ENCODE peak calls at places on chromosome 12, in five cellular contexts. N is H1, H is neuronal stem cell, B is IMR-90, G is mesendoderm. Q is an unnamed sample.

GRCh38 chr12:118520954-118521353 is 144.6 kb downstream of the SUDS3 start:
- DNase-seq in N (no peak), H (no peak), B (no peak), G (peak; percentile 63), Q (no peak)

GRCh38 chr12:76018672-76019071 is 12.9 kb downstream of the PHLDA1 start:
- DNase-seq in N (no peak), H (no peak), B (no peak), G (peak; percentile 59), Q (no peak)

GRCh38 chr12:124013073-124013472 is 40.1 kb downstream of the ZNF664 start:
- DNase-seq in N (no peak), H (no peak), B (no peak), G (no peak), Q (no peak)

GRCh38 chr12:113058553-113058952 is 2.0 kb downstream of the DTX1 start:
- DNase-seq in N (no peak), H (no peak), B (no peak), G (no peak), Q (no peak)

GRCh38 chr12:58148405-58148804 is 207.0 kb downstream of the ATP23 start:
- DNase-seq in N (no peak), H (no peak), B (peak; percentile 49), G (peak; percentile 85), Q (peak; percentile 86)

GRCh38 chr12:69388371-69388770 is 28.8 kb downstream of the YEATS4 start:
- DNase-seq in N (no peak), H (no peak), B (peak; percentile 81), G (no peak), Q (peak; percentile 80)

GRCh38 chr12:24226745-24227350 is 277.4 kb upstream of the SOX5 start:
- DNase-seq in N (no peak), H (no peak), B (peak; percentile 91), G (peak; percentile 63), Q (peak; percentile 45)

GRCh38 chr12:1662761-1663439 is 28.0 kb upstream of the ADIPOR2 start:
- DNase-seq in N (peak; percentile 86), H (peak; percentile 67), B (no peak), G (peak; percentile 98), Q (peak; percentile 84)

GRCh38 chr12:112524269-112524668 is 105.5 kb downstream of the PTPN11 start:
- DNase-seq in N (no peak), H (no peak), B (no peak), G (no peak), Q (no peak)

GRCh38 chr12:52149182-52149641 is 42.6 kb downstream of the KRT80 start:
- DNase-seq in N (no peak), H (no peak), B (no peak), G (peak; percentile 52), Q (peak; percentile 80)

GRCh38 chr12:116263844-116264243 is 13.6 kb downstream of the MED13L start:
- DNase-seq in N (no peak), H (no peak), B (no peak), G (peak; percentile 53), Q (peak; percentile 49)

GRCh38 chr12:20142956-20143355 is 225.4 kb upstream of the PDE3A start:
- DNase-seq in N (no peak), H (no peak), B (no peak), G (peak; percentile 43), Q (no peak)

GRCh38 chr12:120286768-120287490 is 4.8 kb downstream of the RNU4-2 start:
- DNase-seq in N (no peak), H (no peak), B (no peak), G (peak; percentile 74), Q (peak; percentile 87)

GRCh38 chr12:106954462-106955376 is 988 bp upstream of the TMEM263 start:
- DNase-seq in N (no peak), H (no peak), B (peak; percentile 29), G (no peak), Q (no peak)

GRCh38 chr12:107441906-107442305 is 243.7 kb upstream of the PWP1 start:
- DNase-seq in N (no peak), H (no peak), B (peak; percentile 46), G (no peak), Q (no peak)

GRCh38 chr12:76664731-76665130 is 99.2 kb upstream of the ZDHHC17 start:
- DNase-seq in N (no peak), H (no peak), B (no peak), G (no peak), Q (no peak)

GRCh38 chr12:19181666-19182426 is 52.3 kb downstream of the PLEKHA5 start:
- DNase-seq in N (no peak), H (no peak), B (no peak), G (no peak), Q (peak; percentile 20)

GRCh38 chr12:20601668-20602280 is 93.4 kb upstream of the SLCO1C1 start:
- DNase-seq in N (no peak), H (no peak), B (peak; percentile 73), G (peak; percentile 47), Q (peak; percentile 44)

GRCh38 chr12:105067511-105068031 is 16.7 kb downstream of the ALDH1L2 start:
- DNase-seq in N (no peak), H (no peak), B (peak; percentile 85), G (no peak), Q (no peak)

GRCh38 chr12:3336606-3337311 is 154.2 kb upstream of the PRMT8 start:
- DNase-seq in N (no peak), H (peak; percentile 50), B (no peak), G (no peak), Q (no peak)

GRCh38 chr12:57640156-57641042 is 7.4 kb upstream of the B4GALNT1 start:
- DNase-seq in N (no peak), H (no peak), B (no peak), G (no peak), Q (no peak)

DNA sequence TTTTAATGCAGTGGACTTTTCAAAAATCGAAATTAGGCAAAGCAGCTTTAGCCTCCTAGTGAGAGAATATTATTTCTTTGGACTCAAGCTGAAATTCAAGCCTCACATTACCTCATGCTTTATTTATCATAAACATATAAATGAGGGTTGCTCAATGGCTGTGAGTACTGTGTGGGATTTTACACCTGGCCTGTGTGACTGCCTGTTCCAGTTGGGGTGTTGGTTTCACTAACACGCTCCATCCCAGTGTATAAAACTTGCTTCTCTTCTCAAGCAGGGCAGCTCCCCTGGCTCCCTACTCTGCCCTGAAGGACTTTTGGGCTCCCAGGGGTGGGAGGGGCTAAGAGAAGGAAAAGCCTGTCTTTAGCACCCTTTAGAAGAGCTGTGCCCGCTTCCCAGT is 15.0 kb downstream of the ANKLE2 start:
- DNase-seq in N (no peak), H (no peak), B (peak; percentile 35), G (no peak), Q (no peak)
- H3K36me3 ChIP-seq in N (peaks cover 82% of the 10 kb centered on the region), H (peaks cover 64% of the 10 kb centered on the region), B (peaks cover 72% of the 10 kb centered on the region), G (peaks cover 42% of the 10 kb centered on the region), Q (peaks cover 70% of the 10 kb centered on the region)

GRCh38 chr12:122031342-122032216 is 9.9 kb downstream of the BCL7A start:
- DNase-seq in N (peak; percentile 36), H (no peak), B (no peak), G (peak; percentile 59), Q (no peak)
- H2AK5ac ChIP-seq in N (no peak overlapping the region), H (peak overlapping the region; percentile 13), B (no peak overlapping the region), G (no peak overlapping the region), Q (no peak overlapping the region)

GRCh38 chr12:41333988-41334387 is 145.9 kb downstream of the PDZRN4 start:
- DNase-seq in N (no peak), H (no peak), B (no peak), G (peak; percentile 51), Q (no peak)
- H3K4me2 ChIP-seq in N (peak overlapping the region; percentile 48), H (no peak overlapping the region), B (no peak overlapping the region), G (no peak overlapping the region), Q (no peak overlapping the region)

GRCh38 chr12:102740157-102741032 is 176.6 kb downstream of the PAH start:
- DNase-seq in N (no peak), H (no peak), B (peak; percentile 36), G (peak; percentile 17), Q (no peak)
- H3K36me3 ChIP-seq in N (no peaks in the 10 kb centered on the region), H (no peaks in the 10 kb centered on the region), B (no peaks in the 10 kb centered on the region), G (no peaks in the 10 kb centered on the region), Q (no peaks in the 10 kb centered on the region)

GRCh38 chr12:110577717-110578521 is 5.2 kb downstream of the PPTC7 start:
- DNase-seq in N (no peak), H (no peak), B (peak; percentile 88), G (no peak), Q (peak; percentile 37)
- H2AK5ac ChIP-seq in N (no peak overlapping the region), H (no peak overlapping the region), B (peak overlapping the region; percentile 84), G (no peak overlapping the region), Q (no peak overlapping the region)

DNA sequence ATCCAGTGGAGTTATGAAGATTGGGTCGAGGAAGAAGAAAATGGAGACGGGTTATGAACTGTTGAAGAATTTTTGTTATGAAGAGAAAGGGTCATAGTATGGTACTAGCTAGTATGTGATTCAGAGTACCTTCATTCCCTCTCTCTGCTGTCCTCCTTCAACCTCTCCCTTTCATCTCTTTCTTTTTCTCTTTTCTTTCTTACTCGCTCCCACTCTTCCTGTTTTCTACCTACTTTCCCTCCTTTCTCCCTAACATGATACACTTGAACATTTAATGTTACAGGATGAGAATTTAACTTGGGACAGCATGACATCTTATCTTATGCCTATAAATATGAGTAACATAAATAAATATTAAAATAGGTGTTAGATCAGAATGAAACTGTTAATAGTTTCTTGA is 112.9 kb downstream of the CCDC91 start:
- DNase-seq in N (no peak), H (no peak), B (no peak), G (no peak), Q (no peak)
- H3K4me2 ChIP-seq in N (no peak overlapping the region), H (no peak overlapping the region), B (no peak overlapping the region), G (no peak overlapping the region), Q (no peak overlapping the region)

DNA sequence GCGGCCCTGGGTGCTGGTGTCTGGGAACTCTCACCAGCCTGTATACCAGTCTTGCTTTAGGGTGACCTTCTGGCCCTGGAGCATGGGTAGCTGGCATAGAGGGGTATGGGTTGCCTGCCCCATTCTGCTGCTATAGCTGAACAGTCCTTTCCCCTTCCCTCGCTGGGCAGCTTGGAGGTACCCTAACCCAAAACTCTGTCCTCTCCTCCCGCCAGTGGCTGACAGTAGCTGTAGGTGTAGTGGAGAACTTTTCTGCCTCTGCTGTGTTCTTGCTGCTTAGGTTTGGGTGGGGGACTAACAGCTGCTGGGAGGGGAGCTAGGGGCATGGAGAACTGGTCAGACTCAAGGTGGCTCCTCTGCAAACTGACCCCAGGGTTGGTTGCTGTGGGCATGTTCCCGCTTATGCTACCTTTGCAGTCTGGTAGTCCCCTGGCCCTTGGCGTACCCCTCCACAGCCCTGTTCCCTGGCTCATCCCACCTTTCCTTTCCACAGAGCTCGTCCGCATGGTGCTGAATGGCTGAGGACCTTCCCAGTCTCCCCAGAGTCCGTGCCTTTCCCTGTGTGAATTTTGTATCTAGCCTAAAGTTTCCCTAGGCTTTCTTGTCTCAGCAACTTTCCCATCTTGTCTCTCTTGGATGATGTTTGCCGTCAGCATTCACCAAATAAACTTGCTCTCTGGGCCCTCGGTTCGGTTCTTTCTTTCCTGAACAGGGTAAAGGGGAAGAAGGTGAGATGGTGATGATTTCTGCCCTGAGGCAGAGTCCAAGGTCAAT is 2.9 kb downstream of the MYL6 start:
- DNase-seq in N (no peak), H (no peak), B (no peak), G (peak; percentile 3), Q (no peak)
- H3K36me3 ChIP-seq in N (peaks cover 68% of the 10 kb centered on the region), H (peaks cover 38% of the 10 kb centered on the region), B (peaks cover 63% of the 10 kb centered on the region), G (peaks cover 14% of the 10 kb centered on the region), Q (peaks cover 60% of the 10 kb centered on the region)